ENCODE peak calls at places on chromosomes 12 and 14, in four cellular contexts. One of them, this sample, is unnamed.

GRCh38 chr12:2319136-2319535 is 266.3 kb downstream of the CACNA1C start:
- ATAC-seq in memory B cell: no peak
- ATAC-seq in IMR-90: no peak
- ATAC-seq in HepG2: no peak
- ATAC-seq in this sample: no peak

GRCh38 chr12:84436134-84436533 is 476.5 kb downstream of the SLC6A15 start:
- ATAC-seq in IMR-90: no peak
- ATAC-seq in memory B cell: no peak
- ATAC-seq in HepG2: no peak
- ATAC-seq in this sample: no peak

GRCh38 chr14:68440776-68441175 is 352.1 kb downstream of the ZFP36L1 start:
- ATAC-seq in IMR-90: no peak
- ATAC-seq in HepG2: no peak
- ATAC-seq in memory B cell: no peak
- ATAC-seq in this sample: no peak

GRCh38 chr14:70515796-70516195 is 19.0 kb downstream of the ADAM20 start:
- ATAC-seq in memory B cell: no peak
- ATAC-seq in HepG2: no peak
- ATAC-seq in IMR-90: peak
- ATAC-seq in this sample: peak

GRCh38 chr12:112239881-112240280 is 114.5 kb downstream of the TRAFD1 start:
- ATAC-seq in IMR-90: no peak
- ATAC-seq in HepG2: no peak
- ATAC-seq in memory B cell: peak
- ATAC-seq in this sample: no peak

GRCh38 chr14:34174973-34175372 is 224.1 kb upstream of the EGLN3 start:
- ATAC-seq in HepG2: no peak
- ATAC-seq in IMR-90: no peak
- ATAC-seq in memory B cell: no peak
- ATAC-seq in this sample: no peak

GRCh38 chr14:51576112-51576420 is 75.6 kb upstream of the FRMD6 start:
- ATAC-seq in IMR-90: peak
- ATAC-seq in memory B cell: no peak
- ATAC-seq in HepG2: peak
- ATAC-seq in this sample: no peak

GRCh38 chr14:26766726-26767125 is 168.9 kb upstream of the NOVA1 start:
- ATAC-seq in memory B cell: no peak
- ATAC-seq in HepG2: no peak
- ATAC-seq in IMR-90: no peak
- ATAC-seq in this sample: no peak

GRCh38 chr14:61726772-61727658 is 31.7 kb downstream of the HIF1A start:
- ATAC-seq in IMR-90: no peak
- ATAC-seq in HepG2: no peak
- ATAC-seq in memory B cell: peak
- ATAC-seq in this sample: peak

This sample was measured in activated T-helper 17 cell treated with anti-CD3 and anti-CD28 coated beads, Interleukin-2, amount 50 U/mL, for 72 hours.